ENCODE peak calls at places on chromosome 21, in nine cellular contexts. J is DMS153; D is adrenal gland; K is body of pancreas; T is iPS DF 6.9; I is activated CD8-positive, alpha-beta memory T cell treated with anti-CD3 and anti-CD28 coated beads, Interleukin-2, amount 50 U/mL, for 48 hours; R is A549; U is fibroblast of lung; A is AG20443. Y is an unnamed sample.

GRCh38 chr21:45290948-45291612 is 3.4 kb upstream of the POFUT2 start:
- DNase-seq in J (no peak), D (peak; percentile 39), K (no peak), T (no peak), I (peak; percentile 46), R (no peak), U (peak; percentile 65), A (no peak), Y (peak; percentile 50)

GRCh38 chr21:32141009-32141357 is 137.9 kb downstream of the MIS18A start:
- DNase-seq in J (no peak), D (no peak), K (no peak), T (no peak), I (no peak), R (no peak), U (no peak), A (peak; percentile 19), Y (no peak)

GRCh38 chr21:42785666-42786427 is 93.5 kb downstream of the WDR4 start:
- DNase-seq in J (no peak), D (no peak), K (no peak), T (no peak), I (no peak), R (no peak), U (no peak), A (no peak), Y (no peak)

GRCh38 chr21:34807881-34808568 is 139.2 kb downstream of the CLIC6 start:
- DNase-seq in J (no peak), D (peak; percentile 37), K (no peak), T (no peak), I (peak; percentile 85), R (peak; percentile 50), U (peak; percentile 96), A (peak; percentile 88), Y (no peak)

GRCh38 chr21:28439852-28440251 is 552.8 kb downstream of the LTN1 start:
- DNase-seq in J (no peak), D (no peak), K (no peak), T (no peak), I (no peak), R (no peak), U (peak; percentile 95), A (peak; percentile 18), Y (no peak)

GRCh38 chr21:30044447-30045064 is 104.8 kb upstream of the GRIK1 start:
- DNase-seq in J (no peak), D (no peak), K (no peak), T (peak; percentile 2), I (no peak), R (no peak), U (peak; percentile 25), A (peak; percentile 18), Y (no peak)

GRCh38 chr21:18318156-18318555 is 73.5 kb downstream of the CHODL start:
- DNase-seq in J (no peak), D (no peak), K (peak; percentile 12), T (no peak), I (no peak), R (no peak), U (no peak), A (no peak), Y (no peak)

GRCh38 chr21:41932576-41933258 is 21.1 kb downstream of the C2CD2 start:
- DNase-seq in J (no peak), D (peak; percentile 82), K (no peak), T (no peak), I (no peak), R (no peak), U (peak; percentile 49), A (peak; percentile 63), Y (no peak)

GRCh38 chr21:26512664-26513063 is 60.4 kb downstream of the CYYR1 start:
- DNase-seq in J (no peak), D (no peak), K (no peak), T (no peak), I (no peak), R (no peak), U (peak; percentile 32), A (no peak), Y (no peak)

GRCh38 chr21:42698730-42699129 is 45.3 kb downstream of the PDE9A start:
- DNase-seq in J (no peak), D (no peak), K (no peak), T (no peak), I (no peak), R (no peak), U (no peak), A (no peak), Y (no peak)

GRCh38 chr21:34670962-34671348 is 2.2 kb downstream of the CLIC6 start:
- DNase-seq in J (no peak), D (no peak), K (no peak), T (no peak), I (no peak), R (no peak), U (no peak), A (no peak), Y (no peak)

GRCh38 chr21:32448803-32449594 is 36.5 kb downstream of the EVA1C start:
- DNase-seq in J (no peak), D (no peak), K (no peak), T (no peak), I (no peak), R (no peak), U (peak; percentile 12), A (peak; percentile 32), Y (no peak)

GRCh38 chr21:36854391-36854790 is 112.1 kb downstream of the HLCS start:
- DNase-seq in J (no peak), D (peak; percentile 27), K (no peak), T (peak; percentile 54), I (no peak), R (peak; percentile 22), U (peak; percentile 43), A (peak; percentile 28), Y (peak; percentile 61)

GRCh38 chr21:33828577-33828976 is 87.0 kb downstream of the ATP5PO start:
- DNase-seq in J (no peak), D (no peak), K (no peak), T (no peak), I (no peak), R (no peak), U (no peak), A (no peak), Y (no peak)

GRCh38 chr21:45891388-45892155 is 90.0 kb upstream of the COL6A1 start:
- DNase-seq in J (no peak), D (no peak), K (no peak), T (no peak), I (no peak), R (no peak), U (no peak), A (no peak), Y (no peak)

GRCh38 chr21:31713973-31714740 is 17.8 kb downstream of the SCAF4 start:
- DNase-seq in J (no peak), D (no peak), K (no peak), T (no peak), I (no peak), R (no peak), U (no peak), A (no peak), Y (no peak)

GRCh38 chr21:44454747-44455523 is at the start of gene LRRC3:
- DNase-seq in J (peak; percentile 76), D (peak; percentile 86), K (peak; percentile 87), T (peak; percentile 71), I (peak; percentile 90), R (peak; percentile 58), U (peak; percentile 75), A (peak; percentile 91), Y (peak; percentile 98)

GRCh38 chr21:44842087-44842486 is 24.2 kb upstream of the SUMO3 start:
- DNase-seq in J (no peak), D (no peak), K (no peak), T (no peak), I (no peak), R (no peak), U (no peak), A (no peak), Y (no peak)

GRCh38 chr21:38114717-38115333 is 142.0 kb upstream of the KCNJ15 start:
- DNase-seq in J (no peak), D (no peak), K (no peak), T (no peak), I (no peak), R (no peak), U (no peak), A (no peak), Y (no peak)

GRCh38 chr21:17050646-17051045 is 462.2 kb upstream of the CXADR start:
- DNase-seq in J (no peak), D (no peak), K (no peak), T (no peak), I (no peak), R (no peak), U (no peak), A (no peak), Y (no peak)

GRCh38 chr21:34648739-34649297 is 20.0 kb upstream of the CLIC6 start:
- DNase-seq in J (peak; percentile 28), D (no peak), K (no peak), T (no peak), I (no peak), R (no peak), U (no peak), A (no peak), Y (no peak)

GRCh38 chr21:34307991-34308532 is 55.7 kb upstream of the KCNE2 start:
- DNase-seq in J (no peak), D (no peak), K (no peak), T (no peak), I (no peak), R (no peak), U (no peak), A (no peak), Y (no peak)

GRCh38 chr21:41762236-41762635 is 4.6 kb downstream of the RIPK4 start:
- DNase-seq in J (no peak), D (no peak), K (no peak), T (peak; percentile 74), I (no peak), R (no peak), U (no peak), A (no peak), Y (peak; percentile 81)

GRCh38 chr21:16608209-16608830 is 878.5 kb downstream of the USP25 start:
- DNase-seq in J (no peak), D (no peak), K (no peak), T (peak; percentile 39), I (no peak), R (no peak), U (peak; percentile 6), A (no peak), Y (no peak)

GRCh38 chr21:43269461-43269860 is 100.7 kb downstream of the CRYAA start:
- DNase-seq in J (no peak), D (no peak), K (no peak), T (peak; percentile 20), I (peak; percentile 72), R (no peak), U (no peak), A (no peak), Y (no peak)

GRCh38 chr21:38950388-38951094 is 144.8 kb downstream of the ETS2 start:
- DNase-seq in J (peak; percentile 96), D (no peak), K (no peak), T (no peak), I (no peak), R (no peak), U (peak; percentile 47), A (no peak), Y (no peak)

GRCh38 chr21:27759820-27760219 is 792.9 kb upstream of the ADAMTS5 start:
- DNase-seq in J (no peak), D (no peak), K (no peak), T (no peak), I (no peak), R (no peak), U (no peak), A (no peak), Y (no peak)

GRCh38 chr21:38039369-38039768 is 123.1 kb upstream of the KCNJ6 start:
- DNase-seq in J (no peak), D (no peak), K (no peak), T (no peak), I (no peak), R (no peak), U (no peak), A (no peak), Y (no peak)

GRCh38 chr21:39451332-39452206 is at the start of gene SH3BGR:
- DNase-seq in J (no peak), D (no peak), K (peak; percentile 55), T (peak; percentile 67), I (no peak), R (no peak), U (no peak), A (peak; percentile 45), Y (peak; percentile 78)

GRCh38 chr21:36478207-36478701 is 1.7 kb downstream of the CLDN14 start:
- DNase-seq in J (no peak), D (no peak), K (no peak), T (no peak), I (peak; percentile 56), R (peak; percentile 73), U (peak; percentile 22), A (peak; percentile 84), Y (no peak)

GRCh38 chr21:33121715-33122475 is 52.0 kb downstream of the OLIG1 start:
- DNase-seq in J (no peak), D (no peak), K (no peak), T (no peak), I (no peak), R (no peak), U (peak; percentile 14), A (no peak), Y (no peak)